ENCODE peak calls at places on chromosomes 13 and 19, in nine cellular contexts. V is IMR-90, R is tibial nerve, X is hepatocyte, W is aorta, L is mammary epithelial cell, U is heart right ventricle, N is RWPE1, M is dorsolateral prefrontal cortex. K is an unnamed sample.

GRCh38 chr19:11225815-11226214 is 13.6 kb upstream of the ANGPTL8 start:
- DNase-seq in V (no peak), R (no peak), X (no peak), W (no peak), L (no peak), U (no peak), N (no peak), M (no peak), K (no peak)

GRCh38 chr13:113850722-113851479 is 13.0 kb downstream of the GAS6 start:
- DNase-seq in V (no peak), R (no peak), X (no peak), W (no peak), L (no peak), U (no peak), N (no peak), M (no peak), K (no peak)

GRCh38 chr19:19653597-19654147 is 9.8 kb downstream of the ATP13A1 start:
- DNase-seq in V (no peak), R (no peak), X (peak; percentile 2), W (no peak), L (no peak), U (no peak), N (no peak), M (no peak), K (no peak)

GRCh38 chr19:34179066-34179465 is 6.8 kb downstream of the LSM14A start:
- DNase-seq in V (no peak), R (no peak), X (no peak), W (no peak), L (no peak), U (no peak), N (no peak), M (no peak), K (no peak)

GRCh38 chr13:46962286-46962941 is 65.6 kb upstream of the HTR2A start:
- DNase-seq in V (peak; percentile 73), R (no peak), X (no peak), W (no peak), L (peak; percentile 67), U (no peak), N (peak; percentile 9), M (no peak), K (no peak)

GRCh38 chr19:29586401-29586800 is 19.7 kb upstream of the POP4 start:
- DNase-seq in V (no peak), R (no peak), X (no peak), W (no peak), L (no peak), U (no peak), N (no peak), M (no peak), K (no peak)

GRCh38 chr19:42185281-42185680 is 32.2 kb downstream of the DEDD2 start:
- DNase-seq in V (peak; percentile 28), R (no peak), X (no peak), W (no peak), L (no peak), U (no peak), N (no peak), M (no peak), K (no peak)

GRCh38 chr13:49527123-49527522 is 31.4 kb downstream of the PHF11 start:
- DNase-seq in V (no peak), R (no peak), X (no peak), W (no peak), L (no peak), U (no peak), N (no peak), M (no peak), K (no peak)

GRCh38 chr13:109707044-109707794 is 79.2 kb downstream of the IRS2 start:
- DNase-seq in V (no peak), R (no peak), X (no peak), W (no peak), L (no peak), U (no peak), N (no peak), M (no peak), K (no peak)

GRCh38 chr13:109703250-109703649 is 83.1 kb downstream of the IRS2 start:
- DNase-seq in V (no peak), R (no peak), X (no peak), W (no peak), L (no peak), U (no peak), N (no peak), M (no peak), K (no peak)

GRCh38 chr13:109708014-109708617 is 78.3 kb downstream of the IRS2 start:
- DNase-seq in V (no peak), R (no peak), X (no peak), W (no peak), L (no peak), U (no peak), N (no peak), M (no peak), K (no peak)

GRCh38 chr13:109706015-109706715 is 80.2 kb downstream of the IRS2 start:
- DNase-seq in V (no peak), R (no peak), X (no peak), W (no peak), L (no peak), U (no peak), N (no peak), M (no peak), K (no peak)

DNA sequence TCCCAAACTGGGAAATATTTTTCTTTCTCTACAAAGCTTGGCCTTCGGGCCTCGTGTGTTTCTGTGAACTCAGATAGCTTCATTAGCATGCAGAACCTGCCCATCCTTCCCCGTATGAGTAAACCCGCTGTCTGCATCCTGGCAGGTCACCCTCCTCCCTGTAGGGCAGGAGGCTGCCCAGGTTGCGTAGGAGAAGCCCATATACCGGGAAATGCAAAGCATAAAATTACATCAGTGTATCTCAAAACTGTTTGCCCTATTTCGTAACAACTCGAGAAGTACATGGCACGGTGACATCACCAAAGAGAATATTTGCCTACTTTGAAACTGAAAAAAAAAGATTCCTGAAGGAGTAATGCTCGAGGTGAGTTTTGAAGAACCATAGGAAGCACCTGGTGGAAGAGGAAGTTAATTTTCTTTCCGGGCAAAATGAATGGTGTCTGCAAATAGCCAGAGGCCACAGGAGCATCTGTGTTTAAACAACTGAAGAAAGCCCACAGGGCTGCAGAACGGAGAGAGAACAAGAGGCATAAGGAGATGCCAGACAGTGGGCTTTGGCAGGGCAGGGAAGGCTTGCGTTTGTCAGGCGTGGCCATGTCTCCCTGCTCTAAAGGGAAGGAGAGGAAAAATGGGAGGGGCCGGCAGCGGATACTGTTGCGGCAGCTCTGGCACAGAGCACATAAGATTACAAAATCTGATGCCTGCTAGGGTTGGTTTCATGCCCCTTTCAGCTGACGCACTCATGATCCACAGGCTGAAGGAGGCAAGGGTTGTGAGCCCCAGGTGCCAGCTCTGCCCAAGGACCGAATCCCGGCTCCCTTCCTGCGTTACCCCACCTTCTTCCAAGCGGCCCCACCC is 81.4 kb downstream of the IRS2 start:
- DNase-seq in V (no peak), R (peak; percentile 53), X (peak; percentile 21), W (no peak), L (peak; percentile 49), U (peak; percentile 14), N (peak; percentile 51), M (no peak), K (no peak)
- H3K27ac ChIP-seq in V (no peak overlapping the region), R (no peak overlapping the region), X (no peak overlapping the region), W (no peak overlapping the region), L (no peak overlapping the region), U (no peak overlapping the region), N (peak overlapping the region; percentile 89), M (no peak overlapping the region), K (peak overlapping the region; percentile 37)

GRCh38 chr19:49085020-49085867 is at the start of gene SNRNP70:
- DNase-seq in V (peak; percentile 99), R (peak; percentile 95), X (peak; percentile 100), W (peak; percentile 100), L (peak; percentile 99), U (peak; percentile 99), N (peak; percentile 100), M (peak; percentile 97), K (peak; percentile 99)

GRCh38 chr19:49086296-49086695 is 1.0 kb downstream of the SNRNP70 start:
- DNase-seq in V (no peak), R (no peak), X (no peak), W (no peak), L (no peak), U (no peak), N (no peak), M (no peak), K (no peak)

GRCh38 chr19:49085868-49086232 is 599 bp downstream of the SNRNP70 start:
- DNase-seq in V (no peak), R (no peak), X (no peak), W (no peak), L (no peak), U (no peak), N (no peak), M (no peak), K (no peak)

GRCh38 chr19:49081273-49081672 is 4.0 kb upstream of the SNRNP70 start:
- DNase-seq in V (no peak), R (no peak), X (no peak), W (no peak), L (no peak), U (no peak), N (no peak), M (no peak), K (no peak)

GRCh38 chr19:49084206-49085019 is 838 bp upstream of the SNRNP70 start:
- DNase-seq in V (no peak), R (peak; percentile 8), X (no peak), W (no peak), L (no peak), U (no peak), N (no peak), M (no peak), K (no peak)
- H3K27ac ChIP-seq in V (peak overlapping the region; percentile 66), R (peak overlapping the region; percentile 75), X (peak overlapping the region; percentile 88), W (no peak overlapping the region), L (peak overlapping the region; percentile 82), U (peak overlapping the region; percentile 92), N (peak overlapping the region; percentile 84), M (peak overlapping the region; percentile 86), K (peak overlapping the region; percentile 89)

DNA sequence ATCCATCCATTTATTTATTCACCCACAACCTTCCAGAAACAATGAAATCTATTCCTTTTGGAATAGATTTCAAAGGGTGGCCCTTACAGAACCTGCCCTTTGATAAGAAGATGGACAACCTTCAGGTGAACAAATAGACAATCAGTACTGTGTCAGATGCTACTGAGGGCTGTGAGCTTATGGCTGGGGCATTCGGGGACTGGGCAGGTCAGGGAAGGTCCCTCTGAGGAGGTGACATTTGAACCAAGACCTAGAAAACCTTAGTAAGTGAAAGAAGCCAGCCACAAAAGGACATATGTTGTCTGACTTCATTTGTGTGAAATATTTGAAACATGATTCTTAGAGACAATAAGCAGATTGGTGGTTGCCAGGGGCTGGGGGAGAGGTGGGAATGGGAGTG is 15.7 kb downstream of the ACTL9 start:
- DNase-seq in V (no peak), R (no peak), X (no peak), W (no peak), L (no peak), U (no peak), N (no peak), M (no peak), K (no peak)
- H3K27ac ChIP-seq in V (no peak overlapping the region), R (no peak overlapping the region), X (no peak overlapping the region), W (no peak overlapping the region), L (no peak overlapping the region), U (no peak overlapping the region), N (no peak overlapping the region), M (no peak overlapping the region), K (no peak overlapping the region)

GRCh38 chr13:106612688-106613087 is 44.8 kb upstream of the ARGLU1 start:
- DNase-seq in V (peak; percentile 59), R (peak; percentile 90), X (peak; percentile 75), W (peak; percentile 80), L (no peak), U (peak; percentile 59), N (no peak), M (no peak), K (no peak)

GRCh38 chr13:106617561-106617960 is 49.6 kb upstream of the ARGLU1 start:
- DNase-seq in V (peak; percentile 39), R (no peak), X (no peak), W (no peak), L (peak; percentile 79), U (no peak), N (peak; percentile 57), M (no peak), K (no peak)

GRCh38 chr13:106619688-106620555 is 52.0 kb upstream of the ARGLU1 start:
- DNase-seq in V (peak; percentile 69), R (peak; percentile 23), X (peak; percentile 84), W (no peak), L (peak; percentile 49), U (peak; percentile 53), N (peak; percentile 78), M (no peak), K (peak; percentile 7)

GRCh38 chr13:106621833-106622232 is 53.9 kb upstream of the ARGLU1 start:
- DNase-seq in V (no peak), R (no peak), X (no peak), W (no peak), L (no peak), U (no peak), N (no peak), M (no peak), K (no peak)

GRCh38 chr13:106616729-106617128 is 48.8 kb upstream of the ARGLU1 start:
- DNase-seq in V (no peak), R (no peak), X (no peak), W (no peak), L (no peak), U (no peak), N (no peak), M (no peak), K (no peak)
- H3K27ac ChIP-seq in V (no peak overlapping the region), R (no peak overlapping the region), X (no peak overlapping the region), W (no peak overlapping the region), L (no peak overlapping the region), U (no peak overlapping the region), N (no peak overlapping the region), M (no peak overlapping the region), K (no peak overlapping the region)